ENCODE peak calls at places on chromosomes 5 and 9, in eight cellular contexts. E is uterus, M is choroid plexus epithelial cell, K is NCI-H1092, Q is GM04504, L is GM04503, W is kidney, V is OCI-LY7. C is an unnamed sample.
A peak's percentile ranks its signal among the peaks of the same experiment; 100 is the strongest.

GRCh38 chr9:126501383-126502331 is 112.1 kb upstream of the LMX1B start:
- DNase-seq in E (no peak), M (no peak), K (no peak), Q (no peak), L (no peak), W (peak; percentile 70), V (no peak), C (peak; percentile 61)

GRCh38 chr9:494764-495163 is 280.1 kb downstream of the DOCK8 start:
- DNase-seq in E (no peak), M (no peak), K (no peak), Q (no peak), L (no peak), W (no peak), V (no peak), C (no peak)

GRCh38 chr5:7473668-7474215 is 77.8 kb downstream of the ADCY2 start:
- DNase-seq in E (no peak), M (no peak), K (no peak), Q (no peak), L (no peak), W (no peak), V (no peak), C (no peak)

GRCh38 chr5:168939131-168939530 is 360.0 kb upstream of the PANK3 start:
- DNase-seq in E (no peak), M (no peak), K (no peak), Q (no peak), L (no peak), W (no peak), V (no peak), C (no peak)

GRCh38 chr9:113844466-113844865 is 31.6 kb upstream of the ZNF618 start:
- DNase-seq in E (no peak), M (no peak), K (no peak), Q (no peak), L (no peak), W (no peak), V (no peak), C (no peak)

GRCh38 chr9:126429190-126429589 is 102.6 kb downstream of the MVB12B start:
- DNase-seq in E (no peak), M (no peak), K (no peak), Q (no peak), L (no peak), W (no peak), V (no peak), C (no peak)

GRCh38 chr5:164663223-164663989 is 1158.0 kb downstream of the MAT2B start:
- DNase-seq in E (no peak), M (peak; percentile 1), K (no peak), Q (no peak), L (no peak), W (no peak), V (no peak), C (peak; percentile 55)

GRCh38 chr5:150599917-150600511 is 40.4 kb upstream of the SYNPO start:
- DNase-seq in E (peak; percentile 84), M (peak; percentile 79), K (peak; percentile 73), Q (peak; percentile 39), L (no peak), W (peak; percentile 95), V (no peak), C (peak; percentile 88)

GRCh38 chr9:30913331-30913730 is 1471.1 kb upstream of the ACO1 start:
- DNase-seq in E (no peak), M (no peak), K (no peak), Q (no peak), L (no peak), W (no peak), V (no peak), C (no peak)

GRCh38 chr9:135480071-135480941 is 724 bp downstream of the PPP1R26 start:
- DNase-seq in E (no peak), M (peak; percentile 43), K (no peak), Q (no peak), L (no peak), W (no peak), V (no peak), C (peak; percentile 49)

C was measured in A172.